ENCODE peak calls at places on chromosomes 11 and 22, in seven cellular contexts. X is DND-41, S is Peyer's patch, G is HCT116, D is psoas muscle, L is mammary epithelial cell, V is NB4. M is an unnamed sample.

GRCh38 chr11:65743928-65744698 is 23.5 kb upstream of the RNASEH2C start:
- DNase-seq in L (no peak), G (peak), D (no peak), X (no peak), V (peak), S (no peak), M (no peak)

GRCh38 chr11:93196816-93197382 is 892 bp downstream of the SLC36A4 start:
- DNase-seq in V (peak), G (peak), X (no peak), S (no peak), D (no peak), L (no peak), M (no peak)

GRCh38 chr11:7651140-7651551 is 22.2 kb downstream of the CYB5R2 start:
- DNase-seq in S (no peak), G (no peak), V (peak), L (no peak), D (no peak), X (no peak), M (peak)

GRCh38 chr22:49733631-49734030 is 94.0 kb downstream of the BRD1 start:
- DNase-seq in D (no peak), G (no peak), S (no peak), L (no peak), V (no peak), X (no peak), M (no peak)

GRCh38 chr11:1049431-1049891 is 12.9 kb upstream of the MUC6 start:
- DNase-seq in X (no peak), L (no peak), G (no peak), V (no peak), D (peak), S (no peak), M (no peak)

GRCh38 chr11:103936059-103936458 is 100.4 kb upstream of the DDI1 start:
- DNase-seq in S (no peak), D (no peak), X (no peak), G (no peak), V (no peak), L (no peak), M (no peak)

GRCh38 chr11:123681007-123681406 is 26.6 kb upstream of the SCN3B start:
- DNase-seq in D (no peak), V (no peak), X (no peak), G (no peak), L (no peak), S (no peak), M (no peak)

GRCh38 chr11:76839326-76839725 is 21.4 kb upstream of the ACER3 start:
- DNase-seq in S (no peak), X (no peak), V (peak), G (peak), L (no peak), D (no peak), M (no peak)

GRCh38 chr22:41699264-41700104 is at the start of gene MEI1:
- DNase-seq in G (no peak), D (peak), V (no peak), S (peak), L (peak), X (no peak), M (no peak)

GRCh38 chr11:127733552-127733951 is 733.0 kb upstream of the KIRREL3 start:
- DNase-seq in L (no peak), G (no peak), S (no peak), V (no peak), X (peak), D (no peak), M (no peak)

GRCh38 chr11:86414032-86414431 is 39.3 kb downstream of the CCDC81 start:
- DNase-seq in G (no peak), X (no peak), L (peak), S (no peak), D (no peak), V (no peak), M (no peak)

GRCh38 chr11:19080579-19080993 is 20.1 kb upstream of the MRGPRX2 start:
- DNase-seq in V (no peak), X (no peak), L (peak), D (no peak), G (no peak), S (no peak), M (no peak)
- H3K4me3 ChIP-seq in V (no peak), X (no peak), L (no peak), D (no peak), G (no peak), S (no peak), M (no peak)

GRCh38 chr11:46277313-46277622 is 194 bp upstream of the CREB3L1 start:
- DNase-seq in X (no peak), V (no peak), G (no peak), L (no peak), D (no peak), S (peak), M (no peak)
- H3K4me3 ChIP-seq in X (no peak), V (no peak), G (no peak), L (peak), D (peak), S (peak), M (peak)

DNA sequence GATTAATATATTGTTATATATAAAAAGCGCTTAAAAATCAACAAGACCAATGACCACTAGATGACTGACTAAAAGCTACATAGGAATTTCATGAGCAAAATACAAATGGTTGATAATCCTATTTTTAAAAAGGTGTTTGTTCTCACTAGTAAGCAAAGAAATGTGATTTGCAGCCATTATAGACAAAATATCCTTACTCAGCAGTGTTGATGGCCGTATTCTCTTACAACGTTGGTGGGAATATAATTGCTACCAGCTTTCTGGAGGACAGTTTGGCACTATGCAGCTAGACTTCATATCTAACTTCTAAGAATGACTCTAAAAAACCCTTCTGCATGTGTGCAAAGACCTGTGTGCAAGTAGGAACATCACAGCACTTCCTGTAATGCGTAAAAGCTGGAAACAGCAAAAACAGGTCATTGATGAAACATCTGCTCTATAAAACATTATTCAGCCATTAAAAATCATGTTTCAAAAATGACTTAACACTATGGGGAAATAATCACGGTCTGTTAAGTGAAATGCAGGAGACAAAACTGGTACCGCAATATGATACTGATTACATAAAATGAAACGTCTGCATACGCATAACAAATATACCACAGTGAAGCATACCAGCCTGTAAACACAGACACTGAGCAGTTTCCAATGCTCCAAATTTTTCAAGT is 70.1 kb upstream of the LINC01488 start:
- DNase-seq in L (no peak), V (no peak), G (no peak), S (no peak), D (no peak), X (no peak), M (no peak)
- H3K4me3 ChIP-seq in L (no peak), V (no peak), G (no peak), S (no peak), D (no peak), X (no peak), M (no peak)

GRCh38 chr22:40648386-40648785 is 11.9 kb upstream of the MRTFA start:
- DNase-seq in L (no peak), G (no peak), S (peak), D (no peak), X (no peak), V (no peak), M (no peak)

GRCh38 chr22:40651563-40652501 is 15.3 kb upstream of the MRTFA start:
- DNase-seq in X (no peak), G (peak), D (peak), V (peak), L (peak), S (peak), M (peak)

GRCh38 chr22:40654522-40655167 is 18.1 kb upstream of the MRTFA start:
- DNase-seq in V (no peak), X (no peak), S (no peak), G (no peak), D (peak), L (peak), M (no peak)

GRCh38 chr22:40653361-40653760 is 16.8 kb upstream of the MRTFA start:
- DNase-seq in S (no peak), V (no peak), D (no peak), X (no peak), L (no peak), G (no peak), M (no peak)

DNA sequence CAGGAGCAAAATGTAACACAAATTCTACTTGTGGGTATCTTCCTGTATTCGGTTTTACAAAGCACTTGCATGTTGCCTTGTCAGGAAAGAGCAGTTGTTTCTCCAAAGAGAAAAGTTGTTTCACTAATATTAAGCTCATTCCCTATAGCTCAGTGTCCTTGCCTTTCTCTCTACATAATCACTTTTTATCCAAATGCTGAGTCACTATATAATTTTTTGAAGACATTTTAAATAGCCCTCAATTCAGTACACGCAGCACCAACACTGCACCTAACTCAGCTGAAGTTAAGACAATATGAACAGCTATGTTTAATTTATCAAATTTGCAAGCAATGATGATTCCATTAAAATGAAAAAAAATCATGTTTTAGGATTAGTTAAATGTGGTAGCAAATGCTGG is 14.5 kb upstream of the MRTFA start:
- DNase-seq in S (no peak), V (no peak), D (no peak), L (no peak), G (no peak), X (no peak), M (no peak)
- H3K4me3 ChIP-seq in S (peak), V (peak), D (peak), L (no peak), G (peak), X (no peak), M (peak)

GRCh38 chr11:119849872-119850271 is 120.9 kb upstream of the NECTIN1 start:
- DNase-seq in S (no peak), X (no peak), D (no peak), V (no peak), G (no peak), L (no peak), M (no peak)
- H3K4me3 ChIP-seq in S (no peak), X (no peak), D (no peak), V (no peak), G (no peak), L (no peak), M (no peak)

GRCh38 chr11:84612645-84613044 is 1014.5 kb downstream of the DLG2 start:
- DNase-seq in V (no peak), S (no peak), X (no peak), D (no peak), L (no peak), G (no peak), M (no peak)

GRCh38 chr11:84607975-84608787 is 1019.0 kb downstream of the DLG2 start:
- DNase-seq in G (no peak), S (no peak), L (no peak), V (no peak), D (no peak), X (no peak), M (no peak)

DNA sequence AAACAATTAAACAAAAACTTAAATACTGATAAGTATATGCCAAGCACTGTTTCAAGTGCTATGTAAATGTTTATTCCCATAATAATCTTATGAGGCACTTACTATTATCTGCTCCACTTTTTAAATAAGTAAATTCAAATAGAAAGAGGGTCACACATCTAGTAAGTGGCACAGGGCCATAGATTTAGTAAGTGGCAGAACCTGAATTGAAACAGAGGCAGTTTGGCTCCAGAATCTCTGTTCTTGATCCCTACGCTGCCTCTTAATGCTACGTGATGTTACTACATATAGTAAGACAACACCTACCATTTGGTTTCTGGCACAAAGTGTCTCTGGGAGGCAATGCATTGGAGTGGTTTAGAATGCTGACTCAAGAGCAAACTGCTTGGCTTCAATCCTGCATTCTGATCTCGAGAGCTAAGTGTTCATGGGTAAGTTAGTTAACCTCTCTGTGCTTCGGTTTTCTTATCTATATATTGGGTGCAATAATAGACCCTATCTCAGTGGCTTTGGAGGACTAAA is 1018.3 kb downstream of the DLG2 start:
- DNase-seq in V (no peak), S (no peak), L (no peak), D (no peak), X (no peak), G (no peak), M (no peak)
- H3K4me3 ChIP-seq in V (no peak), S (no peak), L (no peak), D (no peak), X (no peak), G (no peak), M (no peak)

DNA sequence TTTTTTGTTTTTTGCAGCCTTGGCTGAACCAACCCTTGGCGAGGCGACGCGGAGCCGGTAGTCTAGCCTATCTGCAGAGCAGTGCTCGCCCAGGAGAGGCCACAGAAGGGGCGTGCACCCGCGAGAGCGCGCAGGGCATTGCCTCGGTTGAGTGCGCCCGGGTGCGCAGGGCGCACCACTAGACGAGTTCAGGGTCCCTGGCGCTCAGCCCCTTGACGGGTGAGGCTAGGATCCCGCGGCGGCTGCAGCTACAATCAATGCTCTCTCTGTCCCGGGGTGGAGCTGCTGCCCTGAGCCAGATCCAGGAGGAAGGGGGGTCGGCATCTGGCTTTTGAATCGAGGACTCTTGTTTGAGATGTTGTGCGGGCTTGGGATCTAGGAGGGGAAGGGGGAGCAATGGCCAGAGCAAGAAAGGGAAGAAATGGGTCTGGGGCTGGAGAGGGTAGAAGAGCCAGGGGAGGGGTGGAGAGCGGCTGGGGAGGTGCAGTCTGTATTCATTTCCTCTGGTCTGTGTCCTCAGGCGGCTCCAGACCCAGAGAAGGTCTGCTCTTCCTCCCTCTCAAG is 949 bp downstream of the THY1 start:
- DNase-seq in X (no peak), L (no peak), V (no peak), S (no peak), G (no peak), D (no peak), M (no peak)
- H3K4me3 ChIP-seq in X (no peak), L (peak), V (no peak), S (no peak), G (no peak), D (peak), M (peak)

DNA sequence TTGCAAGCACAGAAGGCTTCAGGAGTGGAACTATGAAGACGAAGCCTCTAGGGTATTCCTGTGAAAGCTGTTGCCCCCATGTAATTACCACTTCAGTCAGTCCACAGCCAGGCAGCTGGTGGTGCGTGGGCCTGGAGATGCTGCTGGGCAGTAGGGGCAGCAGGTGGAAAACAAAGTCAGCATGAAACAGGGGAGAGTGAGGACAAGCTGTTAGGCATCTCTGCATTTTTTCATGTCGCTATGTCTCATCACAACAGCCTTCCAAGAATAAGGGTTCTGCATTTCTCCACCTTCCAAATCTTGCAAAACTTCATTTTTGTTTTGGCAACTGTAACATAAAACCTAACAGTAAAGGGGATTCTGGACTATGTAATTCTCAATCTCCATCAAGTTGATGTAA is 757.5 kb downstream of the NELL1 start:
- DNase-seq in D (no peak), X (no peak), S (no peak), V (no peak), L (no peak), G (no peak), M (no peak)
- H3K4me3 ChIP-seq in D (no peak), X (no peak), S (no peak), V (no peak), L (no peak), G (no peak), M (no peak)

DNA sequence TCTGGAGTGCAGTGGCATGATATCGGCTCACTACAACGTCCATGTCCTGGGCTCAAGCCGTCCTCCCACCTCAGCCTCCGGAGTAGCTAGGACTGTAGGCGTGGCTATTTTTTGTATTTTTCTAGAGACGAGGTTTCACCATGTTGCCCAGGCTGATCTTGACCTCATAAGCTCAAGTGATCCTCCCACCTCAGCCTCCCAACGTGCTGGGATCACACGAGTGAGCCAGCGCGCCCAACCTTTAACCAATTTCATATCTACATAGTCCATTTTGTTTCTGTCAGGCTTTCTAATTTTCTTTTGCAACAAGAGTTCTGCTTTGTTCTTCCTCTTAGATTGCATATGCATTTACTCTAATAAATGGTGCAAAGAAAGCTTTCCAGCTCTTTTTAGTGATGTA is 13.2 kb downstream of the RTN3 start:
- DNase-seq in G (no peak), V (no peak), S (no peak), L (no peak), X (no peak), D (no peak), M (no peak)
- H3K4me3 ChIP-seq in G (no peak), V (no peak), S (no peak), L (no peak), X (no peak), D (no peak), M (no peak)